ENCODE peak calls at places on chromosomes 13 and 19, in five cellular contexts. K is SK-N-SH, Q is GM12878, U is HepG2, O is K562. C is an unnamed sample.

GRCh38 chr19:34480491-34480890 is 1.1 kb upstream of the WTIP start:
- DNase-seq in K (no peak), Q (no peak), U (no peak), O (no peak), C (no peak)

GRCh38 chr19:2652504-2653099 is 49.9 kb downstream of the GNG7 start:
- DNase-seq in K (no peak), Q (no peak), U (no peak), O (no peak), C (no peak)

GRCh38 chr13:114151565-114152284 is 19.3 kb upstream of the RASA3 start:
- DNase-seq in K (no peak), Q (no peak), U (no peak), O (no peak), C (no peak)

GRCh38 chr13:59038824-59039223 is 1124.9 kb downstream of the DIAPH3 start:
- DNase-seq in K (no peak), Q (no peak), U (no peak), O (no peak), C (no peak)

GRCh38 chr13:20461860-20462532 is 63.7 kb downstream of the CRYL1 start:
- DNase-seq in K (no peak), Q (no peak), U (no peak), O (no peak), C (no peak)

GRCh38 chr13:59666504-59666903 is 497.2 kb downstream of the DIAPH3 start:
- DNase-seq in K (no peak), Q (no peak), U (no peak), O (no peak), C (no peak)

GRCh38 chr13:28035146-28035782 is 46.8 kb upstream of the URAD start:
- DNase-seq in K (no peak), Q (no peak), U (no peak), O (no peak), C (no peak)

GRCh38 chr13:80655778-80656518 is 315.0 kb upstream of the SPRY2 start:
- DNase-seq in K (no peak), Q (no peak), U (no peak), O (no peak), C (no peak)

GRCh38 chr19:8302357-8302691 is 5.8 kb downstream of the CD320 start:
- DNase-seq in K (no peak), Q (no peak), U (no peak), O (peak), C (no peak)

GRCh38 chr19:45153339-45154063 is 7.3 kb downstream of the NKPD1 start:
- DNase-seq in K (peak), Q (no peak), U (no peak), O (peak), C (peak)

GRCh38 chr13:48159436-48160225 is 64.7 kb upstream of the MED4 start:
- DNase-seq in K (no peak), Q (no peak), U (no peak), O (no peak), C (no peak)

GRCh38 chr13:77325371-77325941 is 1.4 kb downstream of the MYCBP2 start:
- DNase-seq in K (peak), Q (no peak), U (no peak), O (no peak), C (no peak)

GRCh38 chr19:13705201-13705600 is 59.1 kb upstream of the MRI1 start:
- DNase-seq in K (no peak), Q (no peak), U (no peak), O (no peak), C (no peak)

GRCh38 chr19:3785464-3785937 is 680 bp downstream of the MATK start:
- DNase-seq in K (no peak), Q (no peak), U (no peak), O (peak), C (no peak)

GRCh38 chr19:30236006-30236405 is 136.2 kb upstream of the ZNF536 start:
- DNase-seq in K (peak), Q (no peak), U (no peak), O (no peak), C (no peak)

GRCh38 chr19:22052644-22053013 is 345 bp downstream of the ZNF257 start:
- DNase-seq in K (peak), Q (no peak), U (no peak), O (peak), C (no peak)

GRCh38 chr19:12035220-12036172 is at the start of gene ZNF433:
- DNase-seq in K (peak), Q (no peak), U (peak), O (peak), C (peak)

DNA sequence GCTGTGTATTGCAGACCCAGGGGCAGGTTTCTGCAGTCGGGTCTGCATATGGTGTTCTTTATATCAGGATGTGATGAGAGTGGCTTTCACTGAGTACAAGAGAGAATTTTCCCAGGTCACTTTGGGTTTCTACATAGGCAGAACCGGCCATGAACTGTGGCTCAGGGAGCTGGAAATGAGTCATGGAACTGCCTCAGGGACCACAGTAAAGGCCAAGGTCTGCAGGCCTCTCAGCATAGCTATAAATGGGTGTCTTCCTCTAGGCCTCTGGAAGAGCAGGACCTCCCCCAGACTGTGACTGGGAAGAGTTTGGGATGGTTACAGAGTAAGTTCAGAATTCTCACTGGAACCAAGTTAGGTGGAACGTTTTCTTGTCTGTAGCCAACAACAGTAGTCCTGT is 51.8 kb upstream of the ZNF681 start:
- DNase-seq in K (no peak), Q (no peak), U (no peak), O (no peak), C (no peak)
- TF ChIP-seq FOXM1 in K (no peak), Q (no peak), U (no peak), O (no peak), C (no peak)

GRCh38 chr13:109175666-109176065 is 546.3 kb downstream of the MYO16 start:
- DNase-seq in K (no peak), Q (no peak), U (no peak), O (no peak), C (no peak)

GRCh38 chr13:109182777-109183465 is 553.5 kb downstream of the MYO16 start:
- DNase-seq in K (no peak), Q (no peak), U (no peak), O (no peak), C (no peak)

DNA sequence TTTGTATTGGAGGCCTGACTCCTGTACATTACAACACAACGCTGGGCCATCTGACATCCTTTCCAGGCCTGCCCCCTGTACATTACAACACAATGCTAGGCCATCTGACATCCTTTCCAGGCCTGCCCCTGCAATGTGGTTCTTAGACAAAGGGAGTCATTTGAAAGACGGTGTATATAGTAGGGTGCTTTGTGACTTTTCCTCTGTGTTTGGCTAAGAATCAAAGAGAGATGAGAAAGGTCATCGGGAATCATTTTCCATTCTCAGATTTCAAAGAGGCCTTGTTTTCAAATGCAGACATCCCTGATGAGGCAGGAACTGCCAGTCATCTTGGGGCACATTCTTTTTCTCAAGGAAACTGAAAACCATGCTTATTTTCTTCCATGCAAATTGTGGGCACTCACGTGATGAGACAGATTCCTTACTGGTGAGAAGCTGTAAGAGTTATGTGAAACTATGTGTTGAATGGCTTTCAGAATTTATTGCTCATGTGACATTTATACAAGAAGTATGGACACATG is 551.6 kb downstream of the MYO16 start:
- DNase-seq in K (no peak), Q (no peak), U (peak), O (no peak), C (no peak)
- TF ChIP-seq FOXM1 in K (no peak), Q (no peak), U (no peak), O (no peak), C (no peak)

DNA sequence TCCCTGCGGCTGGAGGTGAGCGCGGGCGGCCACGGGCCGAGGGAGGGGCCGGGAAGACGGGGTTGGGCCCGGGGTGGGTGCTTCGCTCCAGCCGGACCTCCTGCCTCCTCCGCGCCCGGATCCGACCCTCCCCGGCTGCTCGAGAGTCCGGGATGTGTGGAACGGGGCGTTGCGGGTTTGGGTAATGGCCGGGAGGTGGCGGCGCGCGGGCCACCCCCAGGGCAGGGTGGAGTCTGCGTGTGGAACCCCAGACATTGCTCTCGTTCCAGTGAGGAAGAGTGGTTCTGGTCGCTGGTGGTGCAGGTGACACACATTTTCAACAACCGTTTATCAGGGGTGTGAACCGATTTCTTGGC is 38.8 kb downstream of the ARHGEF7 start:
- DNase-seq in K (no peak), Q (no peak), U (peak), O (peak), C (peak)
- TF ChIP-seq FOXM1 in K (no peak), Q (no peak), U (no peak), O (no peak), C (no peak)

GRCh38 chr19:17289489-17289888 is 7.8 kb downstream of the ANKLE1 start:
- DNase-seq in K (peak), Q (no peak), U (no peak), O (peak), C (peak)

GRCh38 chr19:17293605-17294004 is 9.6 kb downstream of the ABHD8 start:
- DNase-seq in K (no peak), Q (no peak), U (no peak), O (no peak), C (no peak)

GRCh38 chr19:17294051-17294891 is 9.0 kb downstream of the ABHD8 start:
- DNase-seq in K (peak), Q (no peak), U (no peak), O (peak), C (peak)

GRCh38 chr19:17296278-17296677 is 6.9 kb downstream of the ABHD8 start:
- DNase-seq in K (peak), Q (no peak), U (no peak), O (no peak), C (no peak)

GRCh38 chr19:17292301-17293074 is 10.7 kb downstream of the ABHD8 start:
- DNase-seq in K (peak), Q (peak), U (peak), O (peak), C (peak)
- TF ChIP-seq FOXM1 in K (no peak), Q (no peak), U (no peak), O (peak), C (no peak)

DNA sequence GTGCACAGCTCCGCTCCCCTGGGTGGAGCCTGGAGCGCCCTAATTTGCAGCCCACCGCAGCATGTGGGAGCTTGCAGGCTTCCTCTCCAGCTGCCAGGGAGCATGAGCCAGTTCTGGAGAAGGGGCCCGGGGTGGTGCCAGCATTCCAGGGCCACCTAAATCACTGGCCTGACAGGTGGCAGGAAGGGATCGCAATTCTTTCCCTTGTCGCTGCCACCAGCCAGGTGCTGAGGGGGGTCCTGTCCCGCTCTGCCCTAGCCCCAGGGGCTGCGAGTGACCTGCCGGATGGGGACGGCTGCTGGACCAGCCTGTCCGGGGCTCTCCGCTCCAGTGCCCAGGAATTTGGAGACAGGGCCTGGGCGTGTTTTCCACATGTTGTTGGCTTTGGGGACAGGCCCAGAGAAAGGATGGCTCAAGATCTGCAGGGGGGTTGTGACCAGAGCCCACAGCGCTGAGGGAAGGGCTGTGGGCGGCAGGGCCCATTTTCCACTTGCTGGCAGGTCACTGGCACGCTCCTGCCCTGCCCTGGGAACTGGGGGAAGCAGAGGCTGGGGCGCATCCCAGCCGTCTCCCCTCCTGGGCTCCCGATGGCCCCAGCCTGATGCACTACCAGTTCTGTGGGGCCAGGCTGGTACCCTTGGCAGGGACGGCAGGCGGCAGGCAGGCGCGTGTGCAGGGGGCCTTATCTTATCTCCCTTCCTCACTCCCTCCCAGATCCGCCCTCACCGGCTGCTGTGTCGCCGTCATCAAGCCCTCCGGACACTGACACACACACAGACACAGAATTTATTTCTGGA is 9.5 kb downstream of the NDUFA11 start:
- DNase-seq in K (peak), Q (no peak), U (no peak), O (peak), C (no peak)
- TF ChIP-seq FOXM1 in K (no peak), Q (no peak), U (no peak), O (no peak), C (no peak)

GRCh38 chr13:108786578-108787100 is 157.2 kb downstream of the MYO16 start:
- DNase-seq in K (no peak), Q (no peak), U (no peak), O (no peak), C (no peak)

GRCh38 chr13:108785844-108786243 is 156.4 kb downstream of the MYO16 start:
- DNase-seq in K (no peak), Q (no peak), U (no peak), O (no peak), C (no peak)

GRCh38 chr13:108789476-108789875 is 160.1 kb downstream of the MYO16 start:
- DNase-seq in K (no peak), Q (no peak), U (no peak), O (no peak), C (no peak)

GRCh38 chr13:108787709-108788394 is 158.4 kb downstream of the MYO16 start:
- DNase-seq in K (peak), Q (no peak), U (no peak), O (no peak), C (no peak)
- TF ChIP-seq FOXM1 in K (no peak), Q (no peak), U (no peak), O (no peak), C (no peak)

GRCh38 chr13:43036386-43037220 is 13.2 kb downstream of the DNAJC15 start:
- DNase-seq in K (no peak), Q (no peak), U (no peak), O (no peak), C (no peak)
- TF ChIP-seq FOXM1 in K (no peak), Q (no peak), U (no peak), O (no peak), C (no peak)